ENCODE peak calls at places on chromosome 12, in five cellular contexts. B is left colon; W is neuronal stem cell; Z is activated CD4-positive, CD25-positive, alpha-beta regulatory T cell treated with anti-CD3 and anti-CD28 coated beads, Interleukin-2, amount 50 U/mL, for 16 hours; F is effector memory CD8-positive, alpha-beta T cell. Q is an unnamed sample.

GRCh38 chr12:28824193-28824846 is 324.8 kb upstream of the FAR2 start:
- DNase-seq in Z (no peak), W (no peak), B (no peak), F (no peak), Q (no peak)

GRCh38 chr12:66823857-66824570 is 145.1 kb upstream of the GRIP1 start:
- DNase-seq in B (no peak), Z (no peak), W (no peak), F (no peak), Q (no peak)

GRCh38 chr12:72491399-72491798 is 219.2 kb downstream of the TRHDE start:
- DNase-seq in W (no peak), F (no peak), B (no peak), Z (no peak), Q (no peak)

GRCh38 chr12:76943004-76943403 is 64.2 kb upstream of the CSRP2 start:
- DNase-seq in F (no peak), W (no peak), Z (no peak), B (no peak), Q (peak; percentile 26)

GRCh38 chr12:74105434-74105833 is 432.2 kb upstream of the ATXN7L3B start:
- DNase-seq in B (no peak), W (no peak), F (no peak), Z (no peak), Q (no peak)

GRCh38 chr12:120394483-120395367 is 25.8 kb upstream of the MSI1 start:
- DNase-seq in F (no peak), W (peak; percentile 62), B (peak; percentile 80), Z (no peak), Q (no peak)

GRCh38 chr12:76785407-76785806 is 21.5 kb downstream of the ZDHHC17 start:
- DNase-seq in B (no peak), Z (no peak), F (no peak), W (no peak), Q (no peak)

GRCh38 chr12:59283012-59283411 is 312.8 kb upstream of the SLC16A7 start:
- DNase-seq in Z (no peak), F (no peak), W (no peak), B (no peak), Q (no peak)

GRCh38 chr12:91811481-91812287 is 334.0 kb downstream of the BTG1 start:
- DNase-seq in W (peak; percentile 48), Z (peak; percentile 48), F (peak; percentile 69), B (peak; percentile 36), Q (peak; percentile 51)